ENCODE peak calls at places on chromosomes 5 and 9, in five cellular contexts. One of them, this sample, is unnamed. For H3K4me1, the result is how much of the 10 kb centered on the place peaks cover.

GRCh38 chr9:26169684-26170083 is 491.4 kb upstream of the TUSC1 start:
- DNase-seq in IMR-90: peak
- DNase-seq in CD4-positive, alpha-beta memory T cell: no peak
- DNase-seq in breast epithelium: no peak
- DNase-seq in CD8-positive, alpha-beta memory T cell: no peak
- DNase-seq in this sample: no peak

GRCh38 chr5:53560028-53560427 is 411 bp upstream of the NDUFS4 start:
- DNase-seq in IMR-90: no peak
- DNase-seq in CD4-positive, alpha-beta memory T cell: no peak
- DNase-seq in breast epithelium: no peak
- DNase-seq in CD8-positive, alpha-beta memory T cell: no peak
- DNase-seq in this sample: no peak

GRCh38 chr9:134365791-134366222 is 39.6 kb downstream of the RXRA start:
- DNase-seq in IMR-90: no peak
- DNase-seq in CD4-positive, alpha-beta memory T cell: no peak
- DNase-seq in breast epithelium: peak
- DNase-seq in CD8-positive, alpha-beta memory T cell: no peak
- DNase-seq in this sample: peak

GRCh38 chr5:173645897-173646574 is 29.6 kb upstream of the BOD1 start:
- DNase-seq in IMR-90: no peak
- DNase-seq in CD4-positive, alpha-beta memory T cell: no peak
- DNase-seq in breast epithelium: no peak
- DNase-seq in CD8-positive, alpha-beta memory T cell: no peak
- DNase-seq in this sample: no peak

GRCh38 chr5:12335938-12336337 is 431.7 kb upstream of the CTNND2 start:
- DNase-seq in IMR-90: no peak
- DNase-seq in CD4-positive, alpha-beta memory T cell: no peak
- DNase-seq in breast epithelium: no peak
- DNase-seq in CD8-positive, alpha-beta memory T cell: no peak
- DNase-seq in this sample: no peak

GRCh38 chr9:129006328-129007034 is 21.6 kb downstream of the SH3GLB2 start:
- DNase-seq in IMR-90: peak
- DNase-seq in CD4-positive, alpha-beta memory T cell: no peak
- DNase-seq in breast epithelium: peak
- DNase-seq in CD8-positive, alpha-beta memory T cell: no peak
- DNase-seq in this sample: peak

GRCh38 chr5:97425511-97425910 is 242.5 kb upstream of the RIOK2 start:
- DNase-seq in IMR-90: peak
- DNase-seq in CD4-positive, alpha-beta memory T cell: no peak
- DNase-seq in breast epithelium: no peak
- DNase-seq in CD8-positive, alpha-beta memory T cell: no peak
- DNase-seq in this sample: no peak

GRCh38 chr5:14256756-14257393 is 113.7 kb downstream of the TRIO start:
- DNase-seq in IMR-90: no peak
- DNase-seq in CD4-positive, alpha-beta memory T cell: no peak
- DNase-seq in breast epithelium: no peak
- DNase-seq in CD8-positive, alpha-beta memory T cell: no peak
- DNase-seq in this sample: no peak

GRCh38 chr5:85049020-85049419 is 664.3 kb upstream of the EDIL3 start:
- DNase-seq in IMR-90: peak
- DNase-seq in CD4-positive, alpha-beta memory T cell: no peak
- DNase-seq in breast epithelium: no peak
- DNase-seq in CD8-positive, alpha-beta memory T cell: no peak
- DNase-seq in this sample: no peak

GRCh38 chr5:72849546-72849945 is 33.1 kb downstream of the TNPO1 start:
- DNase-seq in IMR-90: no peak
- DNase-seq in CD4-positive, alpha-beta memory T cell: no peak
- DNase-seq in breast epithelium: no peak
- DNase-seq in CD8-positive, alpha-beta memory T cell: no peak
- DNase-seq in this sample: no peak

GRCh38 chr9:127489471-127490115 is 38.3 kb downstream of the LRSAM1 start:
- DNase-seq in IMR-90: no peak
- DNase-seq in CD4-positive, alpha-beta memory T cell: no peak
- DNase-seq in breast epithelium: no peak
- DNase-seq in CD8-positive, alpha-beta memory T cell: no peak
- DNase-seq in this sample: no peak

GRCh38 chr5:139658928-139659667 is 10.9 kb downstream of the CXXC5 start:
- DNase-seq in IMR-90: peak
- DNase-seq in CD4-positive, alpha-beta memory T cell: no peak
- DNase-seq in breast epithelium: no peak
- DNase-seq in CD8-positive, alpha-beta memory T cell: no peak
- DNase-seq in this sample: no peak

GRCh38 chr5:115363879-115364278 is 67.4 kb upstream of the CCDC112 start:
- DNase-seq in IMR-90: no peak
- DNase-seq in CD4-positive, alpha-beta memory T cell: no peak
- DNase-seq in breast epithelium: no peak
- DNase-seq in CD8-positive, alpha-beta memory T cell: no peak
- DNase-seq in this sample: no peak

GRCh38 chr9:89593776-89594427 is 10.9 kb upstream of the GADD45G start:
- DNase-seq in IMR-90: peak
- DNase-seq in CD4-positive, alpha-beta memory T cell: peak
- DNase-seq in breast epithelium: no peak
- DNase-seq in CD8-positive, alpha-beta memory T cell: peak
- DNase-seq in this sample: no peak

GRCh38 chr5:145887976-145888574 is 15.3 kb upstream of the GRXCR2 start:
- DNase-seq in IMR-90: peak
- DNase-seq in CD4-positive, alpha-beta memory T cell: no peak
- DNase-seq in breast epithelium: no peak
- DNase-seq in CD8-positive, alpha-beta memory T cell: no peak
- DNase-seq in this sample: no peak

GRCh38 chr9:124306098-124306735 is 48.5 kb downstream of the NEK6 start:
- DNase-seq in IMR-90: peak
- DNase-seq in CD4-positive, alpha-beta memory T cell: no peak
- DNase-seq in breast epithelium: no peak
- DNase-seq in CD8-positive, alpha-beta memory T cell: no peak
- DNase-seq in this sample: no peak

GRCh38 chr5:139903450-139903804 is 107.8 kb downstream of the PSD2 start:
- DNase-seq in IMR-90: no peak
- DNase-seq in CD4-positive, alpha-beta memory T cell: no peak
- DNase-seq in breast epithelium: no peak
- DNase-seq in CD8-positive, alpha-beta memory T cell: no peak
- DNase-seq in this sample: peak

GRCh38 chr5:18736051-18736398 is 1101.8 kb downstream of the TAF11L14 start:
- DNase-seq in IMR-90: no peak
- DNase-seq in CD4-positive, alpha-beta memory T cell: no peak
- DNase-seq in breast epithelium: no peak
- DNase-seq in CD8-positive, alpha-beta memory T cell: no peak
- DNase-seq in this sample: no peak

GRCh38 chr5:139342423-139342723 is 719 bp downstream of the PAIP2 start:
- DNase-seq in IMR-90: no peak
- DNase-seq in CD4-positive, alpha-beta memory T cell: no peak
- DNase-seq in breast epithelium: no peak
- DNase-seq in CD8-positive, alpha-beta memory T cell: peak
- DNase-seq in this sample: no peak

GRCh38 chr5:172453986-172454354 is 355 bp downstream of the SH3PXD2B start:
- DNase-seq in IMR-90: no peak
- DNase-seq in CD4-positive, alpha-beta memory T cell: no peak
- DNase-seq in breast epithelium: no peak
- DNase-seq in CD8-positive, alpha-beta memory T cell: no peak
- DNase-seq in this sample: peak

GRCh38 chr9:131178382-131178781 is 53.0 kb downstream of the NUP214 start:
- DNase-seq in IMR-90: peak
- DNase-seq in CD4-positive, alpha-beta memory T cell: peak
- DNase-seq in breast epithelium: no peak
- DNase-seq in CD8-positive, alpha-beta memory T cell: peak
- DNase-seq in this sample: peak

GRCh38 chr5:153276151-153276550 is 214.3 kb upstream of the GRIA1 start:
- DNase-seq in IMR-90: no peak
- DNase-seq in CD4-positive, alpha-beta memory T cell: no peak
- DNase-seq in breast epithelium: no peak
- DNase-seq in CD8-positive, alpha-beta memory T cell: no peak
- DNase-seq in this sample: no peak

GRCh38 chr9:4333231-4333740 is 33.4 kb upstream of the GLIS3 start:
- DNase-seq in IMR-90: no peak
- DNase-seq in CD4-positive, alpha-beta memory T cell: no peak
- DNase-seq in breast epithelium: no peak
- DNase-seq in CD8-positive, alpha-beta memory T cell: no peak
- DNase-seq in this sample: no peak

GRCh38 chr9:88716636-88717035 is 181.7 kb downstream of the NXNL2 start:
- DNase-seq in IMR-90: no peak
- DNase-seq in CD4-positive, alpha-beta memory T cell: no peak
- DNase-seq in breast epithelium: no peak
- DNase-seq in CD8-positive, alpha-beta memory T cell: no peak
- DNase-seq in this sample: no peak

GRCh38 chr5:65862384-65862783 is 64.0 kb upstream of the ERBIN start:
- DNase-seq in IMR-90: peak
- DNase-seq in CD4-positive, alpha-beta memory T cell: no peak
- DNase-seq in breast epithelium: no peak
- DNase-seq in CD8-positive, alpha-beta memory T cell: no peak
- DNase-seq in this sample: no peak

GRCh38 chr5:134101686-134102439 is 12.6 kb upstream of the TCF7 start:
- DNase-seq in IMR-90: no peak
- DNase-seq in CD4-positive, alpha-beta memory T cell: peak
- DNase-seq in breast epithelium: no peak
- DNase-seq in CD8-positive, alpha-beta memory T cell: peak
- DNase-seq in this sample: peak

GRCh38 chr5:1905108-1905507 is 22.4 kb upstream of the IRX4 start:
- DNase-seq in IMR-90: no peak
- DNase-seq in CD4-positive, alpha-beta memory T cell: no peak
- DNase-seq in breast epithelium: no peak
- DNase-seq in CD8-positive, alpha-beta memory T cell: no peak
- DNase-seq in this sample: no peak

DNA sequence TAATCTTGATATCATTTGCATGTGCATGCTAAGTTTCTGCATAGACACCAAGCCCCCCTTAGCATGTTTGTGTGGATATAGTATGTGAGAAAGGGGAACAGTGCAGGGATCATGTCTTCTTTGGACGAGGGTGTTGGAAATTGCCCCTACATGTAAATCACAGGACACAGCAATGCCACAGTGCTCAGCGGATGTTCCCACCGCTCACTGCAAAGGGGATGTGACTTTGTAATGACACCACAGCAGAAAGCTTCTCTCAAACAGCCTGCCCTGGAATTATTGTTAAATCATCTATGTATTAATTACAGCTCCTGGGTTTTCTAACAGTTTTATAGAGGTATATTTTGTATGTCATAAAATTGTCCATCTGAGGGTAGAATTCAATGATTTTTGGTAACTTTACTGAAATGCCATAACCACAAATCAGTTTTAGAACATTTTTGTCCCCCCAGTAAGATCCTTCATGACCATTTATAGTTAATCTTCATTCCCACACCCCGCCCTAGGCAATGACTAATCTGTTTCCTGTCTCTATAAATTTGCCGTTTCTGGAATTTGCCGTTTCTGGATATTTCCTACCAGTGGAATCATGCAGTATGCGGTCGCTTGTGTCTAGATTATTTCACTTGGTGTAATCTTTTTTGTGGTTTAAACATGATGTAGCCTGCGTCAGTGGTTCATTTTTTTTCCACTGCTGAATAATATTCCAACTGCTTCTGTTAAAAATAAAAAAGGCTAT is 648.5 kb upstream of the WWC1 start:
- DNase-seq in IMR-90: peak
- DNase-seq in CD4-positive, alpha-beta memory T cell: no peak
- DNase-seq in breast epithelium: no peak
- DNase-seq in CD8-positive, alpha-beta memory T cell: no peak
- DNase-seq in this sample: no peak
- H3K4me1 ChIP-seq in IMR-90: under half
- H3K4me1 ChIP-seq in CD4-positive, alpha-beta memory T cell: under half
- H3K4me1 ChIP-seq in breast epithelium: under half
- H3K4me1 ChIP-seq in CD8-positive, alpha-beta memory T cell: under half
- H3K4me1 ChIP-seq in this sample: under half

GRCh38 chr9:71678999-71679398 is 89.3 kb downstream of the CEMIP2 start:
- DNase-seq in IMR-90: no peak
- DNase-seq in CD4-positive, alpha-beta memory T cell: no peak
- DNase-seq in breast epithelium: no peak
- DNase-seq in CD8-positive, alpha-beta memory T cell: no peak
- DNase-seq in this sample: no peak
- H3K4me1 ChIP-seq in IMR-90: under half
- H3K4me1 ChIP-seq in CD4-positive, alpha-beta memory T cell: under half
- H3K4me1 ChIP-seq in breast epithelium: under half
- H3K4me1 ChIP-seq in CD8-positive, alpha-beta memory T cell: under half
- H3K4me1 ChIP-seq in this sample: under half

GRCh38 chr9:136542246-136543041 is 3.4 kb downstream of the NOTCH1 start:
- DNase-seq in IMR-90: no peak
- DNase-seq in CD4-positive, alpha-beta memory T cell: no peak
- DNase-seq in breast epithelium: no peak
- DNase-seq in CD8-positive, alpha-beta memory T cell: no peak
- DNase-seq in this sample: no peak
- H3K4me1 ChIP-seq in IMR-90: under half
- H3K4me1 ChIP-seq in CD4-positive, alpha-beta memory T cell: half or more
- H3K4me1 ChIP-seq in breast epithelium: under half
- H3K4me1 ChIP-seq in CD8-positive, alpha-beta memory T cell: half or more
- H3K4me1 ChIP-seq in this sample: half or more

GRCh38 chr5:38468202-38468656 is 88.2 kb downstream of the LIFR start:
- DNase-seq in IMR-90: peak
- DNase-seq in CD4-positive, alpha-beta memory T cell: no peak
- DNase-seq in breast epithelium: no peak
- DNase-seq in CD8-positive, alpha-beta memory T cell: no peak
- DNase-seq in this sample: peak
- H3K4me1 ChIP-seq in IMR-90: under half
- H3K4me1 ChIP-seq in CD4-positive, alpha-beta memory T cell: under half
- H3K4me1 ChIP-seq in breast epithelium: under half
- H3K4me1 ChIP-seq in CD8-positive, alpha-beta memory T cell: under half
- H3K4me1 ChIP-seq in this sample: half or more

GRCh38 chr9:18343799-18344198 is 130.2 kb upstream of the ADAMTSL1 start:
- DNase-seq in IMR-90: peak
- DNase-seq in CD4-positive, alpha-beta memory T cell: no peak
- DNase-seq in breast epithelium: no peak
- DNase-seq in CD8-positive, alpha-beta memory T cell: no peak
- DNase-seq in this sample: no peak
- H3K4me1 ChIP-seq in IMR-90: under half
- H3K4me1 ChIP-seq in CD4-positive, alpha-beta memory T cell: under half
- H3K4me1 ChIP-seq in breast epithelium: under half
- H3K4me1 ChIP-seq in CD8-positive, alpha-beta memory T cell: under half
- H3K4me1 ChIP-seq in this sample: under half

GRCh38 chr5:131272365-131273123 is 8.7 kb downstream of the CDC42SE2 start:
- DNase-seq in IMR-90: peak
- DNase-seq in CD4-positive, alpha-beta memory T cell: peak
- DNase-seq in breast epithelium: no peak
- DNase-seq in CD8-positive, alpha-beta memory T cell: no peak
- DNase-seq in this sample: no peak

GRCh38 chr5:131275996-131276535 is 12.2 kb downstream of the CDC42SE2 start:
- DNase-seq in IMR-90: no peak
- DNase-seq in CD4-positive, alpha-beta memory T cell: no peak
- DNase-seq in breast epithelium: no peak
- DNase-seq in CD8-positive, alpha-beta memory T cell: no peak
- DNase-seq in this sample: no peak

GRCh38 chr5:131274341-131275063 is 10.6 kb downstream of the CDC42SE2 start:
- DNase-seq in IMR-90: no peak
- DNase-seq in CD4-positive, alpha-beta memory T cell: no peak
- DNase-seq in breast epithelium: no peak
- DNase-seq in CD8-positive, alpha-beta memory T cell: no peak
- DNase-seq in this sample: no peak

GRCh38 chr5:131268758-131269370 is 5.0 kb downstream of the CDC42SE2 start:
- DNase-seq in IMR-90: peak
- DNase-seq in CD4-positive, alpha-beta memory T cell: no peak
- DNase-seq in breast epithelium: no peak
- DNase-seq in CD8-positive, alpha-beta memory T cell: no peak
- DNase-seq in this sample: no peak

GRCh38 chr5:131270809-131271208 is 7.0 kb downstream of the CDC42SE2 start:
- DNase-seq in IMR-90: peak
- DNase-seq in CD4-positive, alpha-beta memory T cell: no peak
- DNase-seq in breast epithelium: no peak
- DNase-seq in CD8-positive, alpha-beta memory T cell: no peak
- DNase-seq in this sample: no peak
- H3K4me1 ChIP-seq in IMR-90: under half
- H3K4me1 ChIP-seq in CD4-positive, alpha-beta memory T cell: half or more
- H3K4me1 ChIP-seq in breast epithelium: under half
- H3K4me1 ChIP-seq in CD8-positive, alpha-beta memory T cell: half or more
- H3K4me1 ChIP-seq in this sample: under half